ENCODE peak calls at places on chromosomes 11 and 22, in ten cellular contexts. One of them, this sample, is unnamed.
A peak's percentile ranks its signal among the peaks of the same experiment; 100 is the strongest.

GRCh38 chr22:42868751-42869251 is 11.7 kb upstream of the ARFGAP3 start:
- DNase-seq in K562: no peak
- DNase-seq in right lobe of liver: peak; percentile 90
- DNase-seq in CD4-positive, alpha-beta memory T cell: no peak
- DNase-seq in NT2/D1: no peak
- DNase-seq in left ventricle myocardium inferior: peak; percentile 72
- DNase-seq in mesenchymal stem cell: no peak
- DNase-seq in suprapubic skin: no peak
- DNase-seq in esophagus squamous epithelium: no peak
- DNase-seq in naive thymus-derived CD4-positive, alpha-beta T cell: no peak
- DNase-seq in this sample: peak; percentile 81

GRCh38 chr11:61144511-61145179 is 16.6 kb downstream of the VPS37C start:
- DNase-seq in K562: no peak
- DNase-seq in right lobe of liver: no peak
- DNase-seq in CD4-positive, alpha-beta memory T cell: no peak
- DNase-seq in NT2/D1: no peak
- DNase-seq in left ventricle myocardium inferior: no peak
- DNase-seq in mesenchymal stem cell: no peak
- DNase-seq in suprapubic skin: no peak
- DNase-seq in esophagus squamous epithelium: no peak
- DNase-seq in naive thymus-derived CD4-positive, alpha-beta T cell: no peak
- DNase-seq in this sample: no peak

GRCh38 chr22:18068991-18069390 is 8.8 kb upstream of the PEX26 start:
- DNase-seq in K562: no peak
- DNase-seq in right lobe of liver: no peak
- DNase-seq in CD4-positive, alpha-beta memory T cell: no peak
- DNase-seq in NT2/D1: no peak
- DNase-seq in left ventricle myocardium inferior: no peak
- DNase-seq in mesenchymal stem cell: no peak
- DNase-seq in suprapubic skin: no peak
- DNase-seq in esophagus squamous epithelium: no peak
- DNase-seq in naive thymus-derived CD4-positive, alpha-beta T cell: no peak
- DNase-seq in this sample: no peak

GRCh38 chr11:132777067-132777975 is 755.0 kb downstream of the OPCML start:
- DNase-seq in K562: no peak
- DNase-seq in right lobe of liver: peak; percentile 56
- DNase-seq in CD4-positive, alpha-beta memory T cell: no peak
- DNase-seq in NT2/D1: no peak
- DNase-seq in left ventricle myocardium inferior: no peak
- DNase-seq in mesenchymal stem cell: no peak
- DNase-seq in suprapubic skin: no peak
- DNase-seq in esophagus squamous epithelium: no peak
- DNase-seq in naive thymus-derived CD4-positive, alpha-beta T cell: no peak
- DNase-seq in this sample: no peak

GRCh38 chr22:40599731-40600130 is 36.8 kb downstream of the MRTFA start:
- DNase-seq in K562: no peak
- DNase-seq in right lobe of liver: no peak
- DNase-seq in CD4-positive, alpha-beta memory T cell: no peak
- DNase-seq in NT2/D1: no peak
- DNase-seq in left ventricle myocardium inferior: no peak
- DNase-seq in mesenchymal stem cell: no peak
- DNase-seq in suprapubic skin: no peak
- DNase-seq in esophagus squamous epithelium: no peak
- DNase-seq in naive thymus-derived CD4-positive, alpha-beta T cell: no peak
- DNase-seq in this sample: no peak

GRCh38 chr11:119338318-119338890 is 2.3 kb downstream of the C1QTNF5 start:
- DNase-seq in K562: peak; percentile 75
- DNase-seq in right lobe of liver: peak; percentile 68
- DNase-seq in CD4-positive, alpha-beta memory T cell: peak; percentile 63
- DNase-seq in NT2/D1: no peak
- DNase-seq in left ventricle myocardium inferior: peak; percentile 65
- DNase-seq in mesenchymal stem cell: no peak
- DNase-seq in suprapubic skin: no peak
- DNase-seq in esophagus squamous epithelium: no peak
- DNase-seq in naive thymus-derived CD4-positive, alpha-beta T cell: peak; percentile 68
- DNase-seq in this sample: no peak

GRCh38 chr11:15038963-15039362 is 34.4 kb upstream of the CALCB start:
- DNase-seq in K562: no peak
- DNase-seq in right lobe of liver: no peak
- DNase-seq in CD4-positive, alpha-beta memory T cell: no peak
- DNase-seq in NT2/D1: no peak
- DNase-seq in left ventricle myocardium inferior: no peak
- DNase-seq in mesenchymal stem cell: peak; percentile 19
- DNase-seq in suprapubic skin: no peak
- DNase-seq in esophagus squamous epithelium: no peak
- DNase-seq in naive thymus-derived CD4-positive, alpha-beta T cell: no peak
- DNase-seq in this sample: no peak

GRCh38 chr11:1733716-1734351 is 16.6 kb downstream of the IFITM10 start:
- DNase-seq in K562: no peak
- DNase-seq in right lobe of liver: peak; percentile 42
- DNase-seq in CD4-positive, alpha-beta memory T cell: no peak
- DNase-seq in NT2/D1: no peak
- DNase-seq in left ventricle myocardium inferior: no peak
- DNase-seq in mesenchymal stem cell: no peak
- DNase-seq in suprapubic skin: no peak
- DNase-seq in esophagus squamous epithelium: no peak
- DNase-seq in naive thymus-derived CD4-positive, alpha-beta T cell: no peak
- DNase-seq in this sample: peak; percentile 63

GRCh38 chr11:121829159-121829643 is 286.8 kb downstream of the BLID start:
- DNase-seq in K562: no peak
- DNase-seq in right lobe of liver: no peak
- DNase-seq in CD4-positive, alpha-beta memory T cell: no peak
- DNase-seq in NT2/D1: no peak
- DNase-seq in left ventricle myocardium inferior: no peak
- DNase-seq in mesenchymal stem cell: peak; percentile 96
- DNase-seq in suprapubic skin: no peak
- DNase-seq in esophagus squamous epithelium: no peak
- DNase-seq in naive thymus-derived CD4-positive, alpha-beta T cell: no peak
- DNase-seq in this sample: peak; percentile 32

GRCh38 chr22:19818264-19819208 is 36.1 kb downstream of the GNB1L start:
- DNase-seq in K562: no peak
- DNase-seq in right lobe of liver: no peak
- DNase-seq in CD4-positive, alpha-beta memory T cell: no peak
- DNase-seq in NT2/D1: no peak
- DNase-seq in left ventricle myocardium inferior: no peak
- DNase-seq in mesenchymal stem cell: no peak
- DNase-seq in suprapubic skin: peak; percentile 71
- DNase-seq in esophagus squamous epithelium: no peak
- DNase-seq in naive thymus-derived CD4-positive, alpha-beta T cell: no peak
- DNase-seq in this sample: no peak

GRCh38 chr11:78418584-78419211 is 1.1 kb upstream of the GAB2 start:
- DNase-seq in K562: no peak
- DNase-seq in right lobe of liver: no peak
- DNase-seq in CD4-positive, alpha-beta memory T cell: no peak
- DNase-seq in NT2/D1: no peak
- DNase-seq in left ventricle myocardium inferior: no peak
- DNase-seq in mesenchymal stem cell: no peak
- DNase-seq in suprapubic skin: no peak
- DNase-seq in esophagus squamous epithelium: no peak
- DNase-seq in naive thymus-derived CD4-positive, alpha-beta T cell: no peak
- DNase-seq in this sample: no peak

GRCh38 chr11:15929371-15929801 is 427.0 kb downstream of the SOX6 start:
- DNase-seq in K562: no peak
- DNase-seq in right lobe of liver: peak; percentile 11
- DNase-seq in CD4-positive, alpha-beta memory T cell: no peak
- DNase-seq in NT2/D1: no peak
- DNase-seq in left ventricle myocardium inferior: no peak
- DNase-seq in mesenchymal stem cell: no peak
- DNase-seq in suprapubic skin: no peak
- DNase-seq in esophagus squamous epithelium: no peak
- DNase-seq in naive thymus-derived CD4-positive, alpha-beta T cell: no peak
- DNase-seq in this sample: no peak

GRCh38 chr11:112412383-112412782 is 151.7 kb upstream of the PLET1 start:
- DNase-seq in K562: no peak
- DNase-seq in right lobe of liver: no peak
- DNase-seq in CD4-positive, alpha-beta memory T cell: no peak
- DNase-seq in NT2/D1: no peak
- DNase-seq in left ventricle myocardium inferior: no peak
- DNase-seq in mesenchymal stem cell: peak; percentile 51
- DNase-seq in suprapubic skin: no peak
- DNase-seq in esophagus squamous epithelium: no peak
- DNase-seq in naive thymus-derived CD4-positive, alpha-beta T cell: no peak
- DNase-seq in this sample: no peak

GRCh38 chr11:94134651-94135512 is 6.2 kb downstream of the PANX1 start:
- DNase-seq in K562: no peak
- DNase-seq in right lobe of liver: no peak
- DNase-seq in CD4-positive, alpha-beta memory T cell: no peak
- DNase-seq in NT2/D1: no peak
- DNase-seq in left ventricle myocardium inferior: peak; percentile 73
- DNase-seq in mesenchymal stem cell: peak; percentile 96
- DNase-seq in suprapubic skin: no peak
- DNase-seq in esophagus squamous epithelium: no peak
- DNase-seq in naive thymus-derived CD4-positive, alpha-beta T cell: no peak
- DNase-seq in this sample: peak; percentile 45

GRCh38 chr11:88102595-88102929 is 72.7 kb downstream of the RAB38 start:
- DNase-seq in K562: no peak
- DNase-seq in right lobe of liver: no peak
- DNase-seq in CD4-positive, alpha-beta memory T cell: no peak
- DNase-seq in NT2/D1: no peak
- DNase-seq in left ventricle myocardium inferior: no peak
- DNase-seq in mesenchymal stem cell: no peak
- DNase-seq in suprapubic skin: no peak
- DNase-seq in esophagus squamous epithelium: no peak
- DNase-seq in naive thymus-derived CD4-positive, alpha-beta T cell: no peak
- DNase-seq in this sample: no peak

GRCh38 chr11:1878134-1879031 is 13.3 kb downstream of the PRR33 start:
- DNase-seq in K562: no peak
- DNase-seq in right lobe of liver: peak; percentile 37
- DNase-seq in CD4-positive, alpha-beta memory T cell: no peak
- DNase-seq in NT2/D1: no peak
- DNase-seq in left ventricle myocardium inferior: peak; percentile 64
- DNase-seq in mesenchymal stem cell: no peak
- DNase-seq in suprapubic skin: peak; percentile 76
- DNase-seq in esophagus squamous epithelium: no peak
- DNase-seq in naive thymus-derived CD4-positive, alpha-beta T cell: no peak
- DNase-seq in this sample: peak; percentile 66

GRCh38 chr11:93849751-93850584 is 450 bp downstream of the VSTM5 start:
- DNase-seq in K562: peak; percentile 41
- DNase-seq in right lobe of liver: no peak
- DNase-seq in CD4-positive, alpha-beta memory T cell: no peak
- DNase-seq in NT2/D1: no peak
- DNase-seq in left ventricle myocardium inferior: peak; percentile 22
- DNase-seq in mesenchymal stem cell: peak; percentile 7
- DNase-seq in suprapubic skin: no peak
- DNase-seq in esophagus squamous epithelium: no peak
- DNase-seq in naive thymus-derived CD4-positive, alpha-beta T cell: no peak
- DNase-seq in this sample: peak; percentile 78

GRCh38 chr11:129374081-129374992 is 1.3 kb upstream of the BARX2 start:
- DNase-seq in K562: no peak
- DNase-seq in right lobe of liver: no peak
- DNase-seq in CD4-positive, alpha-beta memory T cell: no peak
- DNase-seq in NT2/D1: no peak
- DNase-seq in left ventricle myocardium inferior: no peak
- DNase-seq in mesenchymal stem cell: peak; percentile 11
- DNase-seq in suprapubic skin: no peak
- DNase-seq in esophagus squamous epithelium: no peak
- DNase-seq in naive thymus-derived CD4-positive, alpha-beta T cell: no peak
- DNase-seq in this sample: peak; percentile 54

DNA sequence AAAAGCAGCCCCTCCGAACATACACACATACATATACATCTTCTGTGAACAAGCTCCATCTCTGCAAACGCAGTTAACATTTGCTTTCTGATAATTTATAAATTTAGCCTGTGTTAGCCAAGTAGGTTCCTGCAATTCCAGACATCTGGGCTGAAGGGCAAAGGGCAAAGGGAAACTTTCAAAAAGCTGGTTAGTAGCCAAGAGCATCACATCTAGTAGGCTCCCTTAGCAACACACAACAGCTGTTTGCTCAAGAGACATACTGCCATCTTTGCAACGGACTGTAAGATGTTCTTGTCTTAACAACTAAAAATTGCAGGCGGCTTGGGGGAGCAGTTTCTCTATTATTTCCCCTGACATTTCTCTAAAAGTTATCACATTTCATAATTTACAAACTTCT is 134.9 kb downstream of the RBFOX2 start:
- DNase-seq in K562: no peak
- DNase-seq in right lobe of liver: peak; percentile 65
- DNase-seq in CD4-positive, alpha-beta memory T cell: no peak
- DNase-seq in NT2/D1: no peak
- DNase-seq in left ventricle myocardium inferior: no peak
- DNase-seq in mesenchymal stem cell: peak; percentile 50
- DNase-seq in suprapubic skin: no peak
- DNase-seq in esophagus squamous epithelium: no peak
- DNase-seq in naive thymus-derived CD4-positive, alpha-beta T cell: no peak
- DNase-seq in this sample: no peak
- H3K4me1 ChIP-seq in K562: no peaks in the 10 kb centered on the region
- H3K4me1 ChIP-seq in right lobe of liver: peaks cover 9% of the 10 kb centered on the region
- H3K4me1 ChIP-seq in CD4-positive, alpha-beta memory T cell: no peaks in the 10 kb centered on the region
- H3K4me1 ChIP-seq in NT2/D1: no peaks in the 10 kb centered on the region
- H3K4me1 ChIP-seq in left ventricle myocardium inferior: peaks cover 80% of the 10 kb centered on the region
- H3K4me1 ChIP-seq in mesenchymal stem cell: peaks cover 12% of the 10 kb centered on the region
- H3K4me1 ChIP-seq in suprapubic skin: peaks cover 59% of the 10 kb centered on the region
- H3K4me1 ChIP-seq in esophagus squamous epithelium: peaks cover 44% of the 10 kb centered on the region
- H3K4me1 ChIP-seq in naive thymus-derived CD4-positive, alpha-beta T cell: no peaks in the 10 kb centered on the region
- H3K4me1 ChIP-seq in this sample: peaks cover 13% of the 10 kb centered on the region

GRCh38 chr11:74641905-74642304 is 49.5 kb downstream of the POLD3 start:
- DNase-seq in K562: no peak
- DNase-seq in right lobe of liver: no peak
- DNase-seq in CD4-positive, alpha-beta memory T cell: no peak
- DNase-seq in NT2/D1: no peak
- DNase-seq in left ventricle myocardium inferior: no peak
- DNase-seq in mesenchymal stem cell: peak; percentile 19
- DNase-seq in suprapubic skin: no peak
- DNase-seq in esophagus squamous epithelium: no peak
- DNase-seq in naive thymus-derived CD4-positive, alpha-beta T cell: no peak
- DNase-seq in this sample: no peak
- H3K36me3 ChIP-seq in K562: peaks cover 60% of the 10 kb centered on the region
- H3K36me3 ChIP-seq in right lobe of liver: no peaks in the 10 kb centered on the region
- H3K36me3 ChIP-seq in CD4-positive, alpha-beta memory T cell: peaks cover 18% of the 10 kb centered on the region
- H3K36me3 ChIP-seq in NT2/D1: peaks cover 58% of the 10 kb centered on the region
- H3K36me3 ChIP-seq in left ventricle myocardium inferior: peaks cover 27% of the 10 kb centered on the region
- H3K36me3 ChIP-seq in mesenchymal stem cell: peaks cover 20% of the 10 kb centered on the region
- H3K36me3 ChIP-seq in suprapubic skin: peaks cover 35% of the 10 kb centered on the region
- H3K36me3 ChIP-seq in esophagus squamous epithelium: peaks cover 66% of the 10 kb centered on the region
- H3K36me3 ChIP-seq in naive thymus-derived CD4-positive, alpha-beta T cell: peaks cover 46% of the 10 kb centered on the region
- H3K36me3 ChIP-seq in this sample: no peaks in the 10 kb centered on the region

DNA sequence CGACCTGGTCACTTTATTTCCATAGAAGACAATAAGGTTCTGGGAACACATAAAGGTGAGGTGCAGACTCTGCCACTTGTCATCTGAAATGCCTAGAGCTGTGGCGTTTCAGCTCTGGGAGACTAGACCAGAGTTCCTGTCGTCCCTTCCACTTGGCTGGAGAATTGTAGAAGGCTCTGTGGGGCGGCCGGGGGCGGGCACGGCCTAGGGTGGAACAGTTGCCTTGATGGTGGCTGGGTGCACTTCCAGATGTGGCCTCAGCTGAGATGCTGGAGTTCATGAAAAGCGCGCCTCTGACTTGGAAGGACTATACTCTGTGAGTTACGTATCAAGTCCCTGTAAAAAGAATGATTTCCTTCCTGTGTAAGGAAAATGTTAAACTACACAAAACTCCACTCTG is 16.8 kb downstream of the TRMU start:
- DNase-seq in K562: no peak
- DNase-seq in right lobe of liver: no peak
- DNase-seq in CD4-positive, alpha-beta memory T cell: no peak
- DNase-seq in NT2/D1: no peak
- DNase-seq in left ventricle myocardium inferior: no peak
- DNase-seq in mesenchymal stem cell: no peak
- DNase-seq in suprapubic skin: no peak
- DNase-seq in esophagus squamous epithelium: no peak
- DNase-seq in naive thymus-derived CD4-positive, alpha-beta T cell: no peak
- DNase-seq in this sample: peak; percentile 47
- H3K4me1 ChIP-seq in K562: no peaks in the 10 kb centered on the region
- H3K4me1 ChIP-seq in right lobe of liver: no peaks in the 10 kb centered on the region
- H3K4me1 ChIP-seq in CD4-positive, alpha-beta memory T cell: no peaks in the 10 kb centered on the region
- H3K4me1 ChIP-seq in NT2/D1: no peaks in the 10 kb centered on the region
- H3K4me1 ChIP-seq in left ventricle myocardium inferior: peaks cover 79% of the 10 kb centered on the region
- H3K4me1 ChIP-seq in mesenchymal stem cell: peaks cover 25% of the 10 kb centered on the region
- H3K4me1 ChIP-seq in suprapubic skin: peaks cover 36% of the 10 kb centered on the region
- H3K4me1 ChIP-seq in esophagus squamous epithelium: peaks cover 17% of the 10 kb centered on the region
- H3K4me1 ChIP-seq in naive thymus-derived CD4-positive, alpha-beta T cell: no peaks in the 10 kb centered on the region
- H3K4me1 ChIP-seq in this sample: peaks cover 4% of the 10 kb centered on the region

GRCh38 chr11:46659908-46660307 is 40.5 kb downstream of the ARHGAP1 start:
- DNase-seq in K562: no peak
- DNase-seq in right lobe of liver: no peak
- DNase-seq in CD4-positive, alpha-beta memory T cell: no peak
- DNase-seq in NT2/D1: no peak
- DNase-seq in left ventricle myocardium inferior: no peak
- DNase-seq in mesenchymal stem cell: peak; percentile 78
- DNase-seq in suprapubic skin: peak; percentile 68
- DNase-seq in esophagus squamous epithelium: no peak
- DNase-seq in naive thymus-derived CD4-positive, alpha-beta T cell: no peak
- DNase-seq in this sample: no peak
- H3K36me3 ChIP-seq in K562: peaks cover 58% of the 10 kb centered on the region
- H3K36me3 ChIP-seq in right lobe of liver: peaks cover 41% of the 10 kb centered on the region
- H3K36me3 ChIP-seq in CD4-positive, alpha-beta memory T cell: peaks cover 65% of the 10 kb centered on the region
- H3K36me3 ChIP-seq in NT2/D1: peaks cover 71% of the 10 kb centered on the region
- H3K36me3 ChIP-seq in left ventricle myocardium inferior: peaks cover 96% of the 10 kb centered on the region
- H3K36me3 ChIP-seq in mesenchymal stem cell: peaks cover 72% of the 10 kb centered on the region
- H3K36me3 ChIP-seq in suprapubic skin: peaks cover 93% of the 10 kb centered on the region
- H3K36me3 ChIP-seq in esophagus squamous epithelium: peaks cover 100% of the 10 kb centered on the region
- H3K36me3 ChIP-seq in naive thymus-derived CD4-positive, alpha-beta T cell: peaks cover 92% of the 10 kb centered on the region
- H3K36me3 ChIP-seq in this sample: no peaks in the 10 kb centered on the region